ENCODE peak calls at places on chromosomes 12 and 14, in five cellular contexts. T, L, N, M and Q are unnamed samples.

GRCh38 chr14:95157987-95158712 is 821 bp upstream of the DICER1 start:
- DNase-seq in T (no peak), L (peak), N (peak), M (no peak), Q (no peak)

GRCh38 chr14:58072288-58073071 is 79.5 kb downstream of the ARMH4 start:
- DNase-seq in T (peak), L (peak), N (peak), M (peak), Q (peak)

GRCh38 chr12:122847921-122848421 is 12.7 kb downstream of the HIP1R start:
- DNase-seq in T (no peak), L (no peak), N (no peak), M (no peak), Q (peak)

GRCh38 chr12:30753761-30754382 is 879 bp downstream of the CAPRIN2 start:
- DNase-seq in T (peak), L (no peak), N (no peak), M (no peak), Q (peak)

GRCh38 chr14:20412876-20413784 is at the start of gene TEP1:
- DNase-seq in T (peak), L (peak), N (peak), M (no peak), Q (peak)

GRCh38 chr12:64403708-64404469 is at the start of gene XPOT:
- DNase-seq in T (peak), L (peak), N (peak), M (peak), Q (peak)

GRCh38 chr12:100401660-100402059 is 44.8 kb downstream of the SLC17A8 start:
- DNase-seq in T (peak), L (no peak), N (no peak), M (no peak), Q (no peak)

GRCh38 chr12:71071466-71072097 is 86.2 kb downstream of the TSPAN8 start:
- DNase-seq in T (no peak), L (no peak), N (no peak), M (no peak), Q (no peak)

GRCh38 chr14:56150645-56151345 is 32.6 kb downstream of the PELI2 start:
- DNase-seq in T (no peak), L (no peak), N (no peak), M (no peak), Q (no peak)

GRCh38 chr14:23436327-23437141 is 1.1 kb upstream of the MYH7 start:
- DNase-seq in T (no peak), L (no peak), N (peak), M (no peak), Q (no peak)

GRCh38 chr12:99977550-99977949 is 7.2 kb downstream of the ANKS1B start:
- DNase-seq in T (no peak), L (no peak), N (no peak), M (no peak), Q (no peak)

GRCh38 chr14:99315197-99315596 is 43.2 kb upstream of the BCL11B start:
- DNase-seq in T (no peak), L (peak), N (no peak), M (no peak), Q (no peak)

GRCh38 chr12:109503611-109504010 is 26.2 kb downstream of the UBE3B start:
- DNase-seq in T (no peak), L (no peak), N (no peak), M (no peak), Q (no peak)

GRCh38 chr12:128120035-128120434 is 146.9 kb upstream of the TMEM132C start:
- DNase-seq in T (no peak), L (no peak), N (no peak), M (no peak), Q (no peak)

GRCh38 chr12:102548543-102548942 is 68.2 kb upstream of the IGF1 start:
- DNase-seq in T (no peak), L (no peak), N (no peak), M (no peak), Q (no peak)

GRCh38 chr12:49037947-49038237 is 19.3 kb upstream of the PRKAG1 start:
- DNase-seq in T (no peak), L (no peak), N (no peak), M (no peak), Q (no peak)
- TF ChIP-seq MXI1 in T (no peak), L (no peak), N (no peak), M (no peak), Q (no peak)

GRCh38 chr12:7015555-7016370 is 2.5 kb downstream of the LPCAT3 start:
- DNase-seq in T (no peak), L (no peak), N (no peak), M (no peak), Q (no peak)
- H3K4me2 ChIP-seq in T (no peak), L (no peak), N (no peak), M (no peak), Q (no peak)

GRCh38 chr12:72509893-72510292 is 237.7 kb downstream of the TRHDE start:
- DNase-seq in T (no peak), L (no peak), N (no peak), M (no peak), Q (no peak)
- TF ChIP-seq MXI1 in T (no peak), L (no peak), N (no peak), M (no peak), Q (no peak)

DNA sequence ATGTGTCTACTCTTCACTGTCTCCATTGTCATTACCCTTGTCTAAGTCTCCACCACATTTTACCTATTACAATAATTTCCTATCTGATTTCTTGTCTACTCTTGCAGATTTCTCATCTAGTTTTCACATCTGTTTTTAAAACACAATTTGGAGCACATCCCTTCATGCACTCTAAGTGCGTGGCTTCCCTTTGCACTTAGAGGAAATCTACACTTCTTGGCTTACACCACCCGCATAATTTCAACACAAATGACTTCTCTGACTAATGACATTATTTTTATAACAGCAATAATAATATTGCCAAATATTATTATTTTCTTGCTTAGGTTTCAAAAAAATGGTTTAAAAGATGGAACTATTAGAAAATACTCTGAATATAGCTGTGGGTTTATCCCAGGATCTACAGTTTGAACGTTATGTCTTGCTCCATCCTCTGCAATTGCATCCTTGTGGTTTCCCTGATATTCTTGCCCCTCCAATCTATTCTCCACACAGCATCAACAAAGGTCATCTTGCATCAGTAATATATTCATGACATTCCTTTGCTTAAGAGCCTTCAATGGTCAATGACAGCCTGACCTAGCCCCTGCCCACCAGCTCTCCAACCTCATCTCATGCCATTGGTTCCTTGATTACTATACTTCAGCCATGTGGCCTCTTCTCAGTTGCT is 153.7 kb downstream of the SLC25A21 start:
- DNase-seq in T (no peak), L (no peak), N (no peak), M (no peak), Q (no peak)
- H3K4me2 ChIP-seq in T (no peak), L (no peak), N (no peak), M (no peak), Q (no peak)

GRCh38 chr12:90124289-90124688 is 415.7 kb upstream of the ATP2B1 start:
- DNase-seq in T (no peak), L (no peak), N (no peak), M (no peak), Q (no peak)

GRCh38 chr12:90124914-90125313 is 416.3 kb upstream of the ATP2B1 start:
- DNase-seq in T (no peak), L (no peak), N (no peak), M (no peak), Q (no peak)

GRCh38 chr12:90128526-90128925 is 419.9 kb upstream of the ATP2B1 start:
- DNase-seq in T (no peak), L (no peak), N (no peak), M (no peak), Q (no peak)

GRCh38 chr12:90129369-90130030 is 420.9 kb upstream of the ATP2B1 start:
- DNase-seq in T (no peak), L (no peak), N (no peak), M (no peak), Q (no peak)

DNA sequence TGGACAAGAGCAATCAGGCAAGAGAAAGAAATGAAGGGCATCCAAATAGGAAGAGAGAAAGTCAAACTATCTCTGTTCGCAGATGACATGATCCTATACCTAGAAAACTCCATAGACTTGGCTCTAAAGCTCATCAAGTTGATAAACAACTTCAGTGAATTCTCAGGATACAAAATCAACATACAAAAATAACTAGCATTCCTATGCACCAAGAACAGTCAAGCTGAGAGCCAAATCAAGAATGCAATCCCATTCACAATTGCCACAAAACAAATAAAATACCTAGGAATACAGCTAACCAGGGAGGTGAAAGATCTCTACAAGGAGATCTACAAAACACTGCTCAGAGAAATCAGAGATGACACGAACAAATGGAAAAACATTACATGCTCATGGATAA is 417.5 kb upstream of the ATP2B1 start:
- DNase-seq in T (no peak), L (no peak), N (no peak), M (no peak), Q (no peak)
- TF ChIP-seq MXI1 in T (no peak), L (no peak), N (no peak), M (no peak), Q (no peak)

DNA sequence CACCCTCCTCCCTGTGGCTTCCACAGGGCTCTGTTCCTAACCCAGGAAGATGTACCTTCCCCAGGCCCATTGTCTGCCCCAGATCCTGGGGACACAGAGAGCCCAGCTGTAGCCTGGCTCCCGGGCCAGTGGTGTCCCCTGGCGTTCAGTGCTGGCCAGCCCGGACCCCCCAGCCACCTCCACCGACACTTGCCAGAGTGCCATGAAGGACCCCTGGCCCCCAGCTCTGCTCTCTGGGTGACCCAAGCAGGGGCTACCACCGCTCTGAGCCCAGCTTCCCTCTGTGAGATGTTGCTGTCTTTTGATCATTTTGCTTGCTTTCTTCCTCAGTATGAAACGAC is 6.2 kb downstream of the INF2 start:
- DNase-seq in T (no peak), L (no peak), N (no peak), M (no peak), Q (no peak)
- H3K4me2 ChIP-seq in T (no peak), L (no peak), N (no peak), M (no peak), Q (no peak)

DNA sequence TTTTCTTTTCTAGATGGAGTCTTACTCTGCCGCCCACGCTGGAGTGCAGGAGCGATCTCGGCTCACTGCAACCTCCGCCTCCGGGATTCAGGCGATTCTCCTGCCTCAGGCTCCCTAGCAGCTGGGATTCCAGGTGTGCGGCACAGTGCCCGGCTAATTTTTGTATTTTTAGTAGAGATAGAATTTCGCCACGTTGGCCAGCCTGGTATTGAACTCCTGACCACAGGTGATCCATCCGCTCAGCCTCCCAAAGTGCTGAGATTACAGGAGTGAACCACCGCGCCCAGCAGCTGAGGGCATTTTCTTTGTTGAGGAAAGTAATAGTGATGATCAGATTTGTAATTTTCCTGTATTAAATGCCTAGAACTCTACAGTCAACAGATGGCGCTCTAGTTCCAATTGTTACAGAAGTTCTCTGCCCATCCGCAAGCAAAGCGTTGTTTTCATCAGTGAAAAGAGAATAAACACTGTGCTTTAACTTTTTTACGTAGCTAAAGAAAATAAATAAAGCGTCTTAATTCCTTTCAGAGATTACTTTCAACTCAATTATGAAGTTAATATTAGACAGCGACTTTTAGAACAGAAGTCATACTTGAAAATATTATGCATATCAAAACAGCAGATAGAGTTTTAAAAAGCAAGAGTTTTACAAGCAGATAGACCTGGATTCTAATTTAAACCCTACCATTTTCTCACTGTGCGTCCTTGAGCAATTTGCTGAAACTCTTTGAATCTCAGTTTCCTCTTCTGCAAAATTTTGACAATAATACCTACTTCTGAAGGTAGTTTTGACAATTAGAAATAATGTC is 335.1 kb downstream of the DUSP6 start:
- DNase-seq in T (peak), L (peak), N (peak), M (no peak), Q (peak)
- TF ChIP-seq MXI1 in T (no peak), L (no peak), N (no peak), M (no peak), Q (peak)